ENCODE peak calls at places on chromosomes 6 and 20, in six cellular contexts. One of them, this sample, is unnamed.

GRCh38 chr6:151475653-151476523 is 17.9 kb upstream of the CCDC170 start:
- DNase-seq in H1: peak; percentile 29
- DNase-seq in A549: peak; percentile 25
- DNase-seq in upper lobe of left lung: no peak
- DNase-seq in transverse colon: peak; percentile 30
- DNase-seq in sigmoid colon: no peak
- DNase-seq in this sample: no peak

GRCh38 chr20:58130574-58130973 is 97.9 kb downstream of the ANKRD60 start:
- DNase-seq in H1: no peak
- DNase-seq in A549: no peak
- DNase-seq in upper lobe of left lung: no peak
- DNase-seq in transverse colon: no peak
- DNase-seq in sigmoid colon: no peak
- DNase-seq in this sample: no peak

GRCh38 chr6:75526502-75527127 is 33.0 kb upstream of the FILIP1 start:
- DNase-seq in H1: no peak
- DNase-seq in A549: peak; percentile 21
- DNase-seq in upper lobe of left lung: no peak
- DNase-seq in transverse colon: peak; percentile 62
- DNase-seq in sigmoid colon: peak; percentile 75
- DNase-seq in this sample: peak; percentile 36

GRCh38 chr20:46550441-46550840 is at the start of gene OCSTAMP:
- DNase-seq in H1: no peak
- DNase-seq in A549: no peak
- DNase-seq in upper lobe of left lung: no peak
- DNase-seq in transverse colon: no peak
- DNase-seq in sigmoid colon: no peak
- DNase-seq in this sample: no peak

GRCh38 chr6:1227600-1227934 is 84.3 kb upstream of the FOXQ1 start:
- DNase-seq in H1: no peak
- DNase-seq in A549: no peak
- DNase-seq in upper lobe of left lung: no peak
- DNase-seq in transverse colon: no peak
- DNase-seq in sigmoid colon: no peak
- DNase-seq in this sample: no peak

GRCh38 chr20:663315-664090 is 10.5 kb upstream of the SRXN1 start:
- DNase-seq in H1: no peak
- DNase-seq in A549: no peak
- DNase-seq in upper lobe of left lung: peak; percentile 83
- DNase-seq in transverse colon: no peak
- DNase-seq in sigmoid colon: no peak
- DNase-seq in this sample: no peak

GRCh38 chr6:140849441-140849840 is 1283.3 kb upstream of the GJE1 start:
- DNase-seq in H1: no peak
- DNase-seq in A549: no peak
- DNase-seq in upper lobe of left lung: no peak
- DNase-seq in transverse colon: no peak
- DNase-seq in sigmoid colon: no peak
- DNase-seq in this sample: no peak

GRCh38 chr6:93453956-93454355 is 34.6 kb upstream of the EPHA7 start:
- DNase-seq in H1: no peak
- DNase-seq in A549: no peak
- DNase-seq in upper lobe of left lung: no peak
- DNase-seq in transverse colon: no peak
- DNase-seq in sigmoid colon: no peak
- DNase-seq in this sample: no peak

GRCh38 chr20:19618711-19619110 is 139.3 kb upstream of the RIN2 start:
- DNase-seq in H1: no peak
- DNase-seq in A549: no peak
- DNase-seq in upper lobe of left lung: no peak
- DNase-seq in transverse colon: no peak
- DNase-seq in sigmoid colon: no peak
- DNase-seq in this sample: no peak

GRCh38 chr20:19620471-19620870 is 137.6 kb upstream of the RIN2 start:
- DNase-seq in H1: peak; percentile 34
- DNase-seq in A549: no peak
- DNase-seq in upper lobe of left lung: no peak
- DNase-seq in transverse colon: no peak
- DNase-seq in sigmoid colon: no peak
- DNase-seq in this sample: no peak

GRCh38 chr20:19619904-19620430 is 138.1 kb upstream of the RIN2 start:
- DNase-seq in H1: no peak
- DNase-seq in A549: no peak
- DNase-seq in upper lobe of left lung: no peak
- DNase-seq in transverse colon: no peak
- DNase-seq in sigmoid colon: no peak
- DNase-seq in this sample: no peak

GRCh38 chr20:19624221-19624620 is 133.8 kb upstream of the RIN2 start:
- DNase-seq in H1: no peak
- DNase-seq in A549: no peak
- DNase-seq in upper lobe of left lung: no peak
- DNase-seq in transverse colon: no peak
- DNase-seq in sigmoid colon: no peak
- DNase-seq in this sample: no peak

DNA sequence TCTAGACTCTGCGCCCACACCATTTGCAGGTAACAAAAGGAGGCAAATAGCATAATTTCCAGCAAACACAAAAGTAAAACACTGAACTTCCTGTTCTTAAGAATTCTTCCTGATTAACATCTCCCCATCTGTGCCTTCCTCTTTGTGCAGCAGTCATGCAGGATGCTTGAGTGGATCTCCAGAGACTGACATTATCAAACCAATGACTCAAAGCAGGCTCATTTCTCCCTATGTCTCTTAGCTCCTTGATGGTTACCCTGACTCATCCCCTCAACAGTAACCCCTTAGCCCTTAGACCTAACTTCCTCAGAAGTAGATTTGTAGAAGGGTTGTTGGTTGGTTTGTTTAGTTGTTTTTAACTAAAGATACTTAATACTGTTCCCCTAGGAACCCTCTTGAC is 137.0 kb upstream of the RIN2 start:
- DNase-seq in H1: no peak
- DNase-seq in A549: no peak
- DNase-seq in upper lobe of left lung: no peak
- DNase-seq in transverse colon: no peak
- DNase-seq in sigmoid colon: no peak
- DNase-seq in this sample: no peak
- H3K4me1 ChIP-seq in H1: peaks cover 12% of the 10 kb centered on the region
- H3K4me1 ChIP-seq in A549: no peaks in the 10 kb centered on the region
- H3K4me1 ChIP-seq in upper lobe of left lung: no peaks in the 10 kb centered on the region
- H3K4me1 ChIP-seq in transverse colon: no peaks in the 10 kb centered on the region
- H3K4me1 ChIP-seq in sigmoid colon: no peaks in the 10 kb centered on the region
- H3K4me1 ChIP-seq in this sample: no peaks in the 10 kb centered on the region

GRCh38 chr20:53662595-53662994 is 69.0 kb upstream of the ZNF217 start:
- DNase-seq in H1: no peak
- DNase-seq in A549: no peak
- DNase-seq in upper lobe of left lung: no peak
- DNase-seq in transverse colon: no peak
- DNase-seq in sigmoid colon: no peak
- DNase-seq in this sample: no peak

GRCh38 chr20:53658327-53658726 is 64.7 kb upstream of the ZNF217 start:
- DNase-seq in H1: no peak
- DNase-seq in A549: no peak
- DNase-seq in upper lobe of left lung: no peak
- DNase-seq in transverse colon: no peak
- DNase-seq in sigmoid colon: no peak
- DNase-seq in this sample: no peak

GRCh38 chr20:53658973-53659372 is 65.3 kb upstream of the ZNF217 start:
- DNase-seq in H1: no peak
- DNase-seq in A549: no peak
- DNase-seq in upper lobe of left lung: no peak
- DNase-seq in transverse colon: no peak
- DNase-seq in sigmoid colon: no peak
- DNase-seq in this sample: no peak

GRCh38 chr20:53660947-53661381 is 67.3 kb upstream of the ZNF217 start:
- DNase-seq in H1: no peak
- DNase-seq in A549: no peak
- DNase-seq in upper lobe of left lung: no peak
- DNase-seq in transverse colon: no peak
- DNase-seq in sigmoid colon: no peak
- DNase-seq in this sample: peak; percentile 19

DNA sequence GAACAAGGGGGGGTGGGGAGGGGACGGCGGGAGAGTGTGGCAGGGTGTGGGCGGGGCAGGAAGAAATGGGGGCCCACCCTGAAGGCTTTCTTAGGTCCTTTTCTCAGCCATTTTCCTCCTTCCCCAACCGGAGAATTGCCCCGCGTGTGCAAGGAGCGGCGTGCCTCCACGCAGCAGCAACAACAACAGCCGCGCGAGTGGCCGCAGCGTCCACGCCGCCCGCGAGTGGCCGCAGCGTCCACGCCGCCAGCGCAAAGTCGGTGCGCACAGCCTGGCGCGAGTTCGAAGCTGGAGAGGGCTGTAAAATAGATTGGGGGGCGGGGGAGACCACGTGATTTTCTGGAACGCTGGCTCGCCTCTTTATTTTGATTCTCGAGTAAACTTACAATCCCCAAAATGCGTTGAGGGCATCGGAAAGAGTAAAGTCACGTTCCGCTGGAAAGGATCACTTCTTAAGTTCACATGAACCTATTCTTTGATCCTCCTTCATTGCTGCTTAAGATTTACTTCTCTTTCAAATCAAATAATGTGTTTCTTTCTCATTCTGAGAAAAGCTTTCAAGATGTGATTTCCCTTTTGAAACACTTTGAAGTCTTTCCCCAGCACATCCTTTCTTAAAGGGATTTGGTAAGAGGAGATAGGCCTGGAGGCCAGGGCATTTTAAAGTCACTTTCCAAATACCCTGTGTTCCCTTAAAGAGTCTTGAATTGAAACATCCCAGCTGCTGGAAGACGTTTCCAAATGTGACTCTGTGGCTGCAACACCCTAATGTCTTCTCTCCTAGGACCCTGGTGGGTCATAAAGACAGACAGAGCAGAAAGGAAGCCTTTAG is 66.7 kb upstream of the ZNF217 start:
- DNase-seq in H1: no peak
- DNase-seq in A549: peak; percentile 36
- DNase-seq in upper lobe of left lung: peak; percentile 81
- DNase-seq in transverse colon: peak; percentile 40
- DNase-seq in sigmoid colon: peak; percentile 71
- DNase-seq in this sample: peak; percentile 74
- H3K4me3 ChIP-seq in H1: peak overlapping the region; percentile 27
- H3K4me3 ChIP-seq in A549: peak overlapping the region; percentile 48
- H3K4me3 ChIP-seq in upper lobe of left lung: peak overlapping the region; percentile 44
- H3K4me3 ChIP-seq in transverse colon: peak overlapping the region; percentile 41
- H3K4me3 ChIP-seq in sigmoid colon: peak overlapping the region; percentile 42
- H3K4me3 ChIP-seq in this sample: peak overlapping the region; percentile 38

DNA sequence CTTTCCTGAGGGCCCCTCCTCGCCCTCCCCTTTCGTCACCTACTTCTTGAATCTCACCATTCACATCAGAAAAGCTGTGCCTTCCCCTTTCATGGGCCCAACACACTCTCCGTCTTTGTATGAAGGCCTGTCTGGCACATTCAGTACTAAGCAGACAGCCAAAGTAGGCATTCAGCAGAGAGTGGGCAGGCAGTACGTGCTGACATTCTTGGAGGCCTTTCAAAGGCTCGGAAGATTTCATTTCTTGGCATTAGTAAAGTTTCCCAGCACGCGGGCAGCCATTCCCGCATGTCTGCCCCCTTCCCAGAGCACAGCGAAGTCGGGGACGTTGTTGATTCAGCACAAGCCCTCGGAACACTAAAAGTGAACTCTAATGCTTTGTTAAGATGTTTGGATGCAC is 18.0 kb downstream of the NEDD9 start:
- DNase-seq in H1: no peak
- DNase-seq in A549: no peak
- DNase-seq in upper lobe of left lung: no peak
- DNase-seq in transverse colon: no peak
- DNase-seq in sigmoid colon: peak; percentile 84
- DNase-seq in this sample: no peak
- TF ChIP-seq EP300 in H1: no peak
- TF ChIP-seq EP300 in A549: no peak
- TF ChIP-seq EP300 in upper lobe of left lung: peak; percentile 56
- TF ChIP-seq EP300 in transverse colon: peak; percentile 96
- TF ChIP-seq EP300 in sigmoid colon: peak; percentile 95
- TF ChIP-seq EP300 in this sample: no peak

GRCh38 chr20:4737857-4738627 is 16.3 kb downstream of the PRND start:
- DNase-seq in H1: no peak
- DNase-seq in A549: no peak
- DNase-seq in upper lobe of left lung: no peak
- DNase-seq in transverse colon: no peak
- DNase-seq in sigmoid colon: no peak
- DNase-seq in this sample: no peak
- H3K4me1 ChIP-seq in H1: no peaks in the 10 kb centered on the region
- H3K4me1 ChIP-seq in A549: no peaks in the 10 kb centered on the region
- H3K4me1 ChIP-seq in upper lobe of left lung: no peaks in the 10 kb centered on the region
- H3K4me1 ChIP-seq in transverse colon: no peaks in the 10 kb centered on the region
- H3K4me1 ChIP-seq in sigmoid colon: no peaks in the 10 kb centered on the region
- H3K4me1 ChIP-seq in this sample: no peaks in the 10 kb centered on the region

GRCh38 chr6:166408936-166409755 is 26.4 kb upstream of the MPC1 start:
- DNase-seq in H1: no peak
- DNase-seq in A549: no peak
- DNase-seq in upper lobe of left lung: no peak
- DNase-seq in transverse colon: no peak
- DNase-seq in sigmoid colon: no peak
- DNase-seq in this sample: no peak
- H3K4me3 ChIP-seq in H1: no peak overlapping the region
- H3K4me3 ChIP-seq in A549: no peak overlapping the region
- H3K4me3 ChIP-seq in upper lobe of left lung: no peak overlapping the region
- H3K4me3 ChIP-seq in transverse colon: no peak overlapping the region
- H3K4me3 ChIP-seq in sigmoid colon: no peak overlapping the region
- H3K4me3 ChIP-seq in this sample: no peak overlapping the region

DNA sequence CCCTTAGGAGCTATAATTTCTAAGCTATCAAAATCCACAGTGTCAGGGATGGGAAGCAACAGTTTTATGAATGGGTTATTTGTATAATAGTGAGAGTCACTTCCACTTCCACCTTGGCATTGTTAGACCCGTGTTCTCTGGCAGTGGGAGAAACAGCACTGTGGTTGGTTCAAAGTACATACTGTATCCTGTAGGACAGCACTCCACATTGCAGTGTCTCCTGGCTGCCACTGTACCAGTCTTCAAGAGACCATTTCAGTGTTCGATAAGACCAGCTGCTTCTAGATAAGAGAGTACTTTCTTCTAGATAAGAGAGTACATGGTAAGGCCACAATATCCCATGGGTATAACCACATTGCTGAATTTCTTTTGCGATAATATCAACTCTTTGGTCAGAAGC is 28.9 kb downstream of the FITM2 start:
- DNase-seq in H1: no peak
- DNase-seq in A549: no peak
- DNase-seq in upper lobe of left lung: no peak
- DNase-seq in transverse colon: no peak
- DNase-seq in sigmoid colon: no peak
- DNase-seq in this sample: no peak
- TF ChIP-seq EP300 in H1: no peak
- TF ChIP-seq EP300 in A549: no peak
- TF ChIP-seq EP300 in upper lobe of left lung: no peak
- TF ChIP-seq EP300 in transverse colon: no peak
- TF ChIP-seq EP300 in sigmoid colon: no peak
- TF ChIP-seq EP300 in this sample: no peak